ENCODE peak calls at places on chromosome 22, in seven cellular contexts. One of them, this sample, is unnamed.

GRCh38 chr22:27755521-27756211 is 45.9 kb downstream of the MN1 start:
- DNase-seq in lower lobe of right lung: peak; percentile 30
- DNase-seq in A549: no peak
- DNase-seq in fibroblast of lung: no peak
- DNase-seq in WERI-Rb-1: no peak
- DNase-seq in brain microvascular endothelial cell: no peak
- DNase-seq in gastrocnemius medialis: no peak
- DNase-seq in this sample: no peak

GRCh38 chr22:50723991-50724390 is 14.0 kb upstream of the ACR start:
- DNase-seq in lower lobe of right lung: no peak
- DNase-seq in A549: no peak
- DNase-seq in fibroblast of lung: no peak
- DNase-seq in WERI-Rb-1: no peak
- DNase-seq in brain microvascular endothelial cell: no peak
- DNase-seq in gastrocnemius medialis: no peak
- DNase-seq in this sample: no peak

GRCh38 chr22:27633296-27633871 is 168.2 kb downstream of the MN1 start:
- DNase-seq in lower lobe of right lung: no peak
- DNase-seq in A549: no peak
- DNase-seq in fibroblast of lung: no peak
- DNase-seq in WERI-Rb-1: no peak
- DNase-seq in brain microvascular endothelial cell: no peak
- DNase-seq in gastrocnemius medialis: no peak
- DNase-seq in this sample: no peak

GRCh38 chr22:35359380-35360065 is 21.4 kb upstream of the HMOX1 start:
- DNase-seq in lower lobe of right lung: no peak
- DNase-seq in A549: no peak
- DNase-seq in fibroblast of lung: no peak
- DNase-seq in WERI-Rb-1: no peak
- DNase-seq in brain microvascular endothelial cell: no peak
- DNase-seq in gastrocnemius medialis: no peak
- DNase-seq in this sample: no peak

GRCh38 chr22:32737811-32738210 is 63.7 kb upstream of the TIMP3 start:
- DNase-seq in lower lobe of right lung: no peak
- DNase-seq in A549: no peak
- DNase-seq in fibroblast of lung: peak; percentile 49
- DNase-seq in WERI-Rb-1: no peak
- DNase-seq in brain microvascular endothelial cell: no peak
- DNase-seq in gastrocnemius medialis: no peak
- DNase-seq in this sample: no peak

GRCh38 chr22:32237021-32237420 is 18.1 kb downstream of the SLC5A4 start:
- DNase-seq in lower lobe of right lung: no peak
- DNase-seq in A549: no peak
- DNase-seq in fibroblast of lung: no peak
- DNase-seq in WERI-Rb-1: no peak
- DNase-seq in brain microvascular endothelial cell: no peak
- DNase-seq in gastrocnemius medialis: no peak
- DNase-seq in this sample: no peak

GRCh38 chr22:49966716-49967332 is 6.3 kb downstream of the PIM3 start:
- DNase-seq in lower lobe of right lung: peak; percentile 87
- DNase-seq in A549: no peak
- DNase-seq in fibroblast of lung: no peak
- DNase-seq in WERI-Rb-1: no peak
- DNase-seq in brain microvascular endothelial cell: no peak
- DNase-seq in gastrocnemius medialis: peak; percentile 76
- DNase-seq in this sample: no peak

GRCh38 chr22:44214187-44214586 is 33.5 kb downstream of the PARVG start:
- DNase-seq in lower lobe of right lung: no peak
- DNase-seq in A549: no peak
- DNase-seq in fibroblast of lung: no peak
- DNase-seq in WERI-Rb-1: no peak
- DNase-seq in brain microvascular endothelial cell: no peak
- DNase-seq in gastrocnemius medialis: no peak
- DNase-seq in this sample: no peak

GRCh38 chr22:48835857-48836672 is 991.6 kb downstream of the BRD1 start:
- DNase-seq in lower lobe of right lung: no peak
- DNase-seq in A549: no peak
- DNase-seq in fibroblast of lung: no peak
- DNase-seq in WERI-Rb-1: no peak
- DNase-seq in brain microvascular endothelial cell: no peak
- DNase-seq in gastrocnemius medialis: no peak
- DNase-seq in this sample: no peak

GRCh38 chr22:27546157-27546556 is 255.4 kb downstream of the MN1 start:
- DNase-seq in lower lobe of right lung: no peak
- DNase-seq in A549: no peak
- DNase-seq in fibroblast of lung: no peak
- DNase-seq in WERI-Rb-1: no peak
- DNase-seq in brain microvascular endothelial cell: no peak
- DNase-seq in gastrocnemius medialis: no peak
- DNase-seq in this sample: no peak

GRCh38 chr22:19088866-19089595 is 33.2 kb downstream of the DGCR2 start:
- DNase-seq in lower lobe of right lung: no peak
- DNase-seq in A549: no peak
- DNase-seq in fibroblast of lung: no peak
- DNase-seq in WERI-Rb-1: no peak
- DNase-seq in brain microvascular endothelial cell: no peak
- DNase-seq in gastrocnemius medialis: no peak
- DNase-seq in this sample: no peak

GRCh38 chr22:44289429-44290171 is 23.2 kb downstream of the SHISAL1 start:
- DNase-seq in lower lobe of right lung: no peak
- DNase-seq in A549: no peak
- DNase-seq in fibroblast of lung: peak; percentile 37
- DNase-seq in WERI-Rb-1: peak; percentile 29
- DNase-seq in brain microvascular endothelial cell: no peak
- DNase-seq in gastrocnemius medialis: no peak
- DNase-seq in this sample: peak; percentile 11

GRCh38 chr22:26994801-26995200 is 337.4 kb downstream of the MIAT start:
- DNase-seq in lower lobe of right lung: no peak
- DNase-seq in A549: no peak
- DNase-seq in fibroblast of lung: no peak
- DNase-seq in WERI-Rb-1: no peak
- DNase-seq in brain microvascular endothelial cell: no peak
- DNase-seq in gastrocnemius medialis: no peak
- DNase-seq in this sample: no peak

GRCh38 chr22:49826603-49827306 is 918 bp downstream of the BRD1 start:
- DNase-seq in lower lobe of right lung: peak; percentile 80
- DNase-seq in A549: no peak
- DNase-seq in fibroblast of lung: peak; percentile 55
- DNase-seq in WERI-Rb-1: no peak
- DNase-seq in brain microvascular endothelial cell: no peak
- DNase-seq in gastrocnemius medialis: peak; percentile 46
- DNase-seq in this sample: no peak

GRCh38 chr22:42548597-42549328 is 5.0 kb upstream of the SERHL2 start:
- DNase-seq in lower lobe of right lung: no peak
- DNase-seq in A549: no peak
- DNase-seq in fibroblast of lung: no peak
- DNase-seq in WERI-Rb-1: no peak
- DNase-seq in brain microvascular endothelial cell: no peak
- DNase-seq in gastrocnemius medialis: no peak
- DNase-seq in this sample: no peak

DNA sequence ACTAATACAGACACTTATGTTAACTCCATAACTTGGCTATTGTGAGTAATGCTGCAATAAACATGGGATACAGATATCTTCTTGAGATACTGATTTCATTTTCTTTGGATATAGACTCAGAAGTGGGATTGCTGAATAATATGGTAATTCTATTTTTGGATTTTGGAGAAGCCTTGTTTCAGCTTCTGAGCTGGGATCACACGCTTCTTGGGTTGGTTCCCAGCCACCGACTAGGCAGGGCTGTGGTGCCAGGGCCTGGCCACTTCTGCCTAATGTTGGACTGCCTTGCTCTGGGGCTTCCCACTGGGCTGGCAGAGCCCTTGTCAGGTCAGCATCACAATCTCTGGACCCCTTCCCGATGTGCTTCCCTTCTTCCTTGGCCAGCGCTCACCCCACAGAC is 14.0 kb upstream of the MCHR1 start:
- DNase-seq in lower lobe of right lung: no peak
- DNase-seq in A549: no peak
- DNase-seq in fibroblast of lung: peak; percentile 71
- DNase-seq in WERI-Rb-1: no peak
- DNase-seq in brain microvascular endothelial cell: no peak
- DNase-seq in gastrocnemius medialis: peak; percentile 33
- DNase-seq in this sample: no peak
- H3K27ac ChIP-seq in lower lobe of right lung: no peak overlapping the region
- H3K27ac ChIP-seq in A549: no peak overlapping the region
- H3K27ac ChIP-seq in fibroblast of lung: peak overlapping the region; percentile 52
- H3K27ac ChIP-seq in WERI-Rb-1: peak overlapping the region; percentile 37
- H3K27ac ChIP-seq in brain microvascular endothelial cell: no peak overlapping the region
- H3K27ac ChIP-seq in gastrocnemius medialis: peak overlapping the region; percentile 56
- H3K27ac ChIP-seq in this sample: peak overlapping the region; percentile 91

GRCh38 chr22:36546932-36547331 is 18.0 kb upstream of the EIF3D start:
- DNase-seq in lower lobe of right lung: no peak
- DNase-seq in A549: peak; percentile 76
- DNase-seq in fibroblast of lung: peak; percentile 91
- DNase-seq in WERI-Rb-1: no peak
- DNase-seq in brain microvascular endothelial cell: peak; percentile 76
- DNase-seq in gastrocnemius medialis: no peak
- DNase-seq in this sample: peak; percentile 47

GRCh38 chr22:36549033-36549432 is 20.1 kb upstream of the EIF3D start:
- DNase-seq in lower lobe of right lung: no peak
- DNase-seq in A549: no peak
- DNase-seq in fibroblast of lung: no peak
- DNase-seq in WERI-Rb-1: no peak
- DNase-seq in brain microvascular endothelial cell: no peak
- DNase-seq in gastrocnemius medialis: no peak
- DNase-seq in this sample: no peak

GRCh38 chr22:36548606-36549005 is 19.6 kb upstream of the EIF3D start:
- DNase-seq in lower lobe of right lung: no peak
- DNase-seq in A549: no peak
- DNase-seq in fibroblast of lung: no peak
- DNase-seq in WERI-Rb-1: no peak
- DNase-seq in brain microvascular endothelial cell: no peak
- DNase-seq in gastrocnemius medialis: no peak
- DNase-seq in this sample: no peak

GRCh38 chr22:36544107-36544620 is 15.2 kb upstream of the EIF3D start:
- DNase-seq in lower lobe of right lung: no peak
- DNase-seq in A549: no peak
- DNase-seq in fibroblast of lung: peak; percentile 70
- DNase-seq in WERI-Rb-1: no peak
- DNase-seq in brain microvascular endothelial cell: peak; percentile 64
- DNase-seq in gastrocnemius medialis: no peak
- DNase-seq in this sample: no peak

GRCh38 chr22:36546092-36546804 is 17.3 kb upstream of the EIF3D start:
- DNase-seq in lower lobe of right lung: no peak
- DNase-seq in A549: peak; percentile 78
- DNase-seq in fibroblast of lung: peak; percentile 54
- DNase-seq in WERI-Rb-1: peak; percentile 75
- DNase-seq in brain microvascular endothelial cell: peak; percentile 24
- DNase-seq in gastrocnemius medialis: no peak
- DNase-seq in this sample: no peak
- TF ChIP-seq CTCF in lower lobe of right lung: peak; percentile 38
- TF ChIP-seq CTCF in A549: peak; percentile 80
- TF ChIP-seq CTCF in fibroblast of lung: peak; percentile 61
- TF ChIP-seq CTCF in WERI-Rb-1: peak; percentile 76
- TF ChIP-seq CTCF in brain microvascular endothelial cell: peak; percentile 71
- TF ChIP-seq CTCF in gastrocnemius medialis: peak; percentile 17
- TF ChIP-seq CTCF in this sample: peak; percentile 58

GRCh38 chr22:30245985-30246901 is at the start of gene LIF:
- DNase-seq in lower lobe of right lung: no peak
- DNase-seq in A549: no peak
- DNase-seq in fibroblast of lung: peak; percentile 82
- DNase-seq in WERI-Rb-1: peak; percentile 57
- DNase-seq in brain microvascular endothelial cell: peak; percentile 79
- DNase-seq in gastrocnemius medialis: no peak
- DNase-seq in this sample: peak; percentile 54
- H3K4me3 ChIP-seq in lower lobe of right lung: peak within 1 kb of the TSS; percentile 59
- H3K4me3 ChIP-seq in A549: no peak within 1 kb of the TSS
- H3K4me3 ChIP-seq in fibroblast of lung: peak within 1 kb of the TSS; percentile 63
- H3K4me3 ChIP-seq in WERI-Rb-1: peak within 1 kb of the TSS; percentile 70
- H3K4me3 ChIP-seq in brain microvascular endothelial cell: peak within 1 kb of the TSS; percentile 88
- H3K4me3 ChIP-seq in gastrocnemius medialis: peak within 1 kb of the TSS; percentile 38
- H3K4me3 ChIP-seq in this sample: peak within 1 kb of the TSS; percentile 84

GRCh38 chr22:21947040-21948014 is 5.3 kb downstream of the PPM1F start:
- DNase-seq in lower lobe of right lung: no peak
- DNase-seq in A549: peak; percentile 22
- DNase-seq in fibroblast of lung: peak; percentile 71
- DNase-seq in WERI-Rb-1: peak; percentile 33
- DNase-seq in brain microvascular endothelial cell: peak; percentile 55
- DNase-seq in gastrocnemius medialis: no peak
- DNase-seq in this sample: peak; percentile 46

GRCh38 chr22:21942939-21943338 is 9.7 kb downstream of the PPM1F start:
- DNase-seq in lower lobe of right lung: no peak
- DNase-seq in A549: no peak
- DNase-seq in fibroblast of lung: no peak
- DNase-seq in WERI-Rb-1: no peak
- DNase-seq in brain microvascular endothelial cell: no peak
- DNase-seq in gastrocnemius medialis: no peak
- DNase-seq in this sample: no peak

GRCh38 chr22:21943571-21944448 is 8.8 kb downstream of the PPM1F start:
- DNase-seq in lower lobe of right lung: no peak
- DNase-seq in A549: no peak
- DNase-seq in fibroblast of lung: no peak
- DNase-seq in WERI-Rb-1: no peak
- DNase-seq in brain microvascular endothelial cell: no peak
- DNase-seq in gastrocnemius medialis: no peak
- DNase-seq in this sample: no peak

GRCh38 chr22:21946262-21946925 is 6.3 kb downstream of the PPM1F start:
- DNase-seq in lower lobe of right lung: no peak
- DNase-seq in A549: no peak
- DNase-seq in fibroblast of lung: no peak
- DNase-seq in WERI-Rb-1: no peak
- DNase-seq in brain microvascular endothelial cell: no peak
- DNase-seq in gastrocnemius medialis: no peak
- DNase-seq in this sample: no peak

GRCh38 chr22:21945453-21946261 is 7.0 kb downstream of the PPM1F start:
- DNase-seq in lower lobe of right lung: no peak
- DNase-seq in A549: no peak
- DNase-seq in fibroblast of lung: no peak
- DNase-seq in WERI-Rb-1: no peak
- DNase-seq in brain microvascular endothelial cell: no peak
- DNase-seq in gastrocnemius medialis: no peak
- DNase-seq in this sample: no peak
- H3K27ac ChIP-seq in lower lobe of right lung: peak overlapping the region; percentile 94
- H3K27ac ChIP-seq in A549: no peak overlapping the region
- H3K27ac ChIP-seq in fibroblast of lung: no peak overlapping the region
- H3K27ac ChIP-seq in WERI-Rb-1: no peak overlapping the region
- H3K27ac ChIP-seq in brain microvascular endothelial cell: no peak overlapping the region
- H3K27ac ChIP-seq in gastrocnemius medialis: peak overlapping the region; percentile 90
- H3K27ac ChIP-seq in this sample: no peak overlapping the region

DNA sequence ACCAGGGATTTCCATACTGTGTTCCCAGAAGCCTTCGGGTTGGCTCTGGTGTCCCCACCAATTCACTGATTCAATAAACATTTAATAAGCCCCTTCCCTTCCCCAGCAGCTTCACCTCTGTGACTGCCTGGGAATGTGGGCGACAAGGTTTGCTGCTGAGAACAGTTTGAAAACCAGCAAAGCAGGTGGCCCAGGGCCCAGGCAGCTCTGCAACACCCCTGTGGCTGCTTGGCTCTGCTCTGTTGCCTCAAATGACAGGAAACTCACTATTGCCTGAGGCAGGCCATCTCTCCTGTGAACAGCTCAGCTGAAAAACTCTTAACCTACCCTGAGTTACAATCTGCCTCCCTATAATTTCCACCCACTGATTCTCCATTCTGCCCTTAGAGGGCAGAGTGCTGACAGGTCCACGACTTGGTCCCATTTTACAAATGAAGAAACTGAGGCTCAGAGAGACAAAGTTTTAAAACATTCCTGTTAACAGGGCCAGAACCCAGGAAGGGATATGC is 10.5 kb downstream of the ADORA2A start:
- DNase-seq in lower lobe of right lung: no peak
- DNase-seq in A549: no peak
- DNase-seq in fibroblast of lung: no peak
- DNase-seq in WERI-Rb-1: no peak
- DNase-seq in brain microvascular endothelial cell: no peak
- DNase-seq in gastrocnemius medialis: peak; percentile 9
- DNase-seq in this sample: no peak
- TF ChIP-seq CTCF in lower lobe of right lung: no peak
- TF ChIP-seq CTCF in A549: peak; percentile 11
- TF ChIP-seq CTCF in fibroblast of lung: no peak
- TF ChIP-seq CTCF in WERI-Rb-1: no peak
- TF ChIP-seq CTCF in brain microvascular endothelial cell: peak; percentile 45
- TF ChIP-seq CTCF in gastrocnemius medialis: no peak
- TF ChIP-seq CTCF in this sample: peak; percentile 19

GRCh38 chr22:20857247-20857643 is 1.4 kb downstream of the PI4KA start:
- DNase-seq in lower lobe of right lung: no peak
- DNase-seq in A549: no peak
- DNase-seq in fibroblast of lung: no peak
- DNase-seq in WERI-Rb-1: no peak
- DNase-seq in brain microvascular endothelial cell: no peak
- DNase-seq in gastrocnemius medialis: no peak
- DNase-seq in this sample: no peak
- H3K4me3 ChIP-seq in lower lobe of right lung: peak overlapping the region; percentile 94
- H3K4me3 ChIP-seq in A549: peak overlapping the region; percentile 78
- H3K4me3 ChIP-seq in fibroblast of lung: peak overlapping the region; percentile 89
- H3K4me3 ChIP-seq in WERI-Rb-1: peak overlapping the region; percentile 68
- H3K4me3 ChIP-seq in brain microvascular endothelial cell: peak overlapping the region; percentile 80
- H3K4me3 ChIP-seq in gastrocnemius medialis: no peak overlapping the region
- H3K4me3 ChIP-seq in this sample: peak overlapping the region; percentile 92